ENCODE peak calls at places on chromosomes 7 and 10, in ten cellular contexts. One of them, this sample, is unnamed.

GRCh38 chr7:45697576-45698136 is 123.5 kb downstream of the ADCY1 start:
- DNase-seq in lung: no peak
- DNase-seq in mammary epithelial cell: peak; percentile 5
- DNase-seq in thoracic aorta: no peak
- DNase-seq in right atrium auricular region: no peak
- DNase-seq in psoas muscle: no peak
- DNase-seq in PC-9: no peak
- DNase-seq in heart right ventricle: no peak
- DNase-seq in CD8-positive, alpha-beta T cell: no peak
- DNase-seq in lower lobe of right lung: no peak
- DNase-seq in this sample: no peak

GRCh38 chr7:38147005-38147404 is 31.0 kb upstream of the STARD3NL start:
- DNase-seq in lung: no peak
- DNase-seq in mammary epithelial cell: peak; percentile 15
- DNase-seq in thoracic aorta: no peak
- DNase-seq in right atrium auricular region: no peak
- DNase-seq in psoas muscle: no peak
- DNase-seq in PC-9: no peak
- DNase-seq in heart right ventricle: no peak
- DNase-seq in CD8-positive, alpha-beta T cell: no peak
- DNase-seq in lower lobe of right lung: no peak
- DNase-seq in this sample: no peak

GRCh38 chr10:107437921-107438320 is 273.4 kb upstream of the SORCS1 start:
- DNase-seq in lung: no peak
- DNase-seq in mammary epithelial cell: no peak
- DNase-seq in thoracic aorta: no peak
- DNase-seq in right atrium auricular region: no peak
- DNase-seq in psoas muscle: no peak
- DNase-seq in PC-9: no peak
- DNase-seq in heart right ventricle: no peak
- DNase-seq in CD8-positive, alpha-beta T cell: no peak
- DNase-seq in lower lobe of right lung: no peak
- DNase-seq in this sample: no peak

GRCh38 chr10:103888113-103888841 is 29.7 kb downstream of the STN1 start:
- DNase-seq in lung: peak; percentile 52
- DNase-seq in mammary epithelial cell: peak; percentile 79
- DNase-seq in thoracic aorta: peak; percentile 78
- DNase-seq in right atrium auricular region: peak; percentile 84
- DNase-seq in psoas muscle: peak; percentile 75
- DNase-seq in PC-9: peak; percentile 54
- DNase-seq in heart right ventricle: peak; percentile 54
- DNase-seq in CD8-positive, alpha-beta T cell: no peak
- DNase-seq in lower lobe of right lung: no peak
- DNase-seq in this sample: peak; percentile 88

GRCh38 chr10:84908491-84908890 is 580.1 kb downstream of the CCSER2 start:
- DNase-seq in lung: no peak
- DNase-seq in mammary epithelial cell: peak; percentile 3
- DNase-seq in thoracic aorta: no peak
- DNase-seq in right atrium auricular region: no peak
- DNase-seq in psoas muscle: no peak
- DNase-seq in PC-9: no peak
- DNase-seq in heart right ventricle: no peak
- DNase-seq in CD8-positive, alpha-beta T cell: no peak
- DNase-seq in lower lobe of right lung: no peak
- DNase-seq in this sample: no peak

GRCh38 chr7:117283371-117283770 is 39.5 kb downstream of the WNT2 start:
- DNase-seq in lung: no peak
- DNase-seq in mammary epithelial cell: peak; percentile 52
- DNase-seq in thoracic aorta: no peak
- DNase-seq in right atrium auricular region: no peak
- DNase-seq in psoas muscle: no peak
- DNase-seq in PC-9: no peak
- DNase-seq in heart right ventricle: no peak
- DNase-seq in CD8-positive, alpha-beta T cell: no peak
- DNase-seq in lower lobe of right lung: no peak
- DNase-seq in this sample: no peak

GRCh38 chr7:25244193-25244592 is 15.9 kb upstream of the NPVF start:
- DNase-seq in lung: no peak
- DNase-seq in mammary epithelial cell: no peak
- DNase-seq in thoracic aorta: no peak
- DNase-seq in right atrium auricular region: no peak
- DNase-seq in psoas muscle: no peak
- DNase-seq in PC-9: no peak
- DNase-seq in heart right ventricle: no peak
- DNase-seq in CD8-positive, alpha-beta T cell: no peak
- DNase-seq in lower lobe of right lung: no peak
- DNase-seq in this sample: no peak

GRCh38 chr10:90712529-90712928 is 145.3 kb downstream of the HTR7 start:
- DNase-seq in lung: no peak
- DNase-seq in mammary epithelial cell: no peak
- DNase-seq in thoracic aorta: no peak
- DNase-seq in right atrium auricular region: no peak
- DNase-seq in psoas muscle: no peak
- DNase-seq in PC-9: no peak
- DNase-seq in heart right ventricle: no peak
- DNase-seq in CD8-positive, alpha-beta T cell: no peak
- DNase-seq in lower lobe of right lung: no peak
- DNase-seq in this sample: no peak

GRCh38 chr10:73810735-73811465 is 498 bp downstream of the NDST2 start:
- DNase-seq in lung: peak; percentile 44
- DNase-seq in mammary epithelial cell: no peak
- DNase-seq in thoracic aorta: no peak
- DNase-seq in right atrium auricular region: no peak
- DNase-seq in psoas muscle: peak; percentile 44
- DNase-seq in PC-9: no peak
- DNase-seq in heart right ventricle: peak; percentile 54
- DNase-seq in CD8-positive, alpha-beta T cell: peak; percentile 50
- DNase-seq in lower lobe of right lung: peak; percentile 70
- DNase-seq in this sample: no peak

GRCh38 chr7:45084901-45085618 is 3.7 kb downstream of the NACAD start:
- DNase-seq in lung: no peak
- DNase-seq in mammary epithelial cell: no peak
- DNase-seq in thoracic aorta: no peak
- DNase-seq in right atrium auricular region: no peak
- DNase-seq in psoas muscle: no peak
- DNase-seq in PC-9: no peak
- DNase-seq in heart right ventricle: no peak
- DNase-seq in CD8-positive, alpha-beta T cell: no peak
- DNase-seq in lower lobe of right lung: no peak
- DNase-seq in this sample: no peak

GRCh38 chr10:76010703-76011102 is 579.3 kb downstream of the LRMDA start:
- DNase-seq in lung: no peak
- DNase-seq in mammary epithelial cell: no peak
- DNase-seq in thoracic aorta: no peak
- DNase-seq in right atrium auricular region: no peak
- DNase-seq in psoas muscle: no peak
- DNase-seq in PC-9: no peak
- DNase-seq in heart right ventricle: no peak
- DNase-seq in CD8-positive, alpha-beta T cell: no peak
- DNase-seq in lower lobe of right lung: no peak
- DNase-seq in this sample: no peak

GRCh38 chr10:119113805-119114732 is 10.2 kb downstream of the DENND10 start:
- DNase-seq in lung: no peak
- DNase-seq in mammary epithelial cell: peak; percentile 31
- DNase-seq in thoracic aorta: no peak
- DNase-seq in right atrium auricular region: no peak
- DNase-seq in psoas muscle: no peak
- DNase-seq in PC-9: peak; percentile 93
- DNase-seq in heart right ventricle: no peak
- DNase-seq in CD8-positive, alpha-beta T cell: no peak
- DNase-seq in lower lobe of right lung: no peak
- DNase-seq in this sample: no peak

GRCh38 chr7:107327986-107328569 is 141.8 kb upstream of the GPR22 start:
- DNase-seq in lung: no peak
- DNase-seq in mammary epithelial cell: peak; percentile 78
- DNase-seq in thoracic aorta: no peak
- DNase-seq in right atrium auricular region: no peak
- DNase-seq in psoas muscle: no peak
- DNase-seq in PC-9: peak; percentile 84
- DNase-seq in heart right ventricle: no peak
- DNase-seq in CD8-positive, alpha-beta T cell: no peak
- DNase-seq in lower lobe of right lung: no peak
- DNase-seq in this sample: no peak

GRCh38 chr7:149820622-149821190 is 17.5 kb upstream of the ZNF862 start:
- DNase-seq in lung: no peak
- DNase-seq in mammary epithelial cell: no peak
- DNase-seq in thoracic aorta: no peak
- DNase-seq in right atrium auricular region: no peak
- DNase-seq in psoas muscle: peak; percentile 13
- DNase-seq in PC-9: no peak
- DNase-seq in heart right ventricle: peak; percentile 8
- DNase-seq in CD8-positive, alpha-beta T cell: no peak
- DNase-seq in lower lobe of right lung: peak; percentile 45
- DNase-seq in this sample: no peak

GRCh38 chr7:47783456-47784240 is 164.6 kb downstream of the PKD1L1 start:
- DNase-seq in lung: no peak
- DNase-seq in mammary epithelial cell: peak; percentile 90
- DNase-seq in thoracic aorta: peak; percentile 22
- DNase-seq in right atrium auricular region: no peak
- DNase-seq in psoas muscle: no peak
- DNase-seq in PC-9: peak; percentile 97
- DNase-seq in heart right ventricle: no peak
- DNase-seq in CD8-positive, alpha-beta T cell: no peak
- DNase-seq in lower lobe of right lung: no peak
- DNase-seq in this sample: peak; percentile 46

GRCh38 chr7:131498237-131498885 is 58.1 kb downstream of the PODXL start:
- DNase-seq in lung: no peak
- DNase-seq in mammary epithelial cell: no peak
- DNase-seq in thoracic aorta: no peak
- DNase-seq in right atrium auricular region: no peak
- DNase-seq in psoas muscle: no peak
- DNase-seq in PC-9: no peak
- DNase-seq in heart right ventricle: no peak
- DNase-seq in CD8-positive, alpha-beta T cell: no peak
- DNase-seq in lower lobe of right lung: no peak
- DNase-seq in this sample: no peak

GRCh38 chr7:3272691-3273141 is 28.3 kb upstream of the SDK1 start:
- DNase-seq in lung: no peak
- DNase-seq in mammary epithelial cell: peak; percentile 57
- DNase-seq in thoracic aorta: no peak
- DNase-seq in right atrium auricular region: no peak
- DNase-seq in psoas muscle: no peak
- DNase-seq in PC-9: peak; percentile 77
- DNase-seq in heart right ventricle: no peak
- DNase-seq in CD8-positive, alpha-beta T cell: no peak
- DNase-seq in lower lobe of right lung: no peak
- DNase-seq in this sample: no peak

GRCh38 chr7:137606061-137606674 is 240.6 kb downstream of the DGKI start:
- DNase-seq in lung: no peak
- DNase-seq in mammary epithelial cell: peak; percentile 25
- DNase-seq in thoracic aorta: no peak
- DNase-seq in right atrium auricular region: no peak
- DNase-seq in psoas muscle: no peak
- DNase-seq in PC-9: peak; percentile 59
- DNase-seq in heart right ventricle: no peak
- DNase-seq in CD8-positive, alpha-beta T cell: no peak
- DNase-seq in lower lobe of right lung: no peak
- DNase-seq in this sample: no peak

DNA sequence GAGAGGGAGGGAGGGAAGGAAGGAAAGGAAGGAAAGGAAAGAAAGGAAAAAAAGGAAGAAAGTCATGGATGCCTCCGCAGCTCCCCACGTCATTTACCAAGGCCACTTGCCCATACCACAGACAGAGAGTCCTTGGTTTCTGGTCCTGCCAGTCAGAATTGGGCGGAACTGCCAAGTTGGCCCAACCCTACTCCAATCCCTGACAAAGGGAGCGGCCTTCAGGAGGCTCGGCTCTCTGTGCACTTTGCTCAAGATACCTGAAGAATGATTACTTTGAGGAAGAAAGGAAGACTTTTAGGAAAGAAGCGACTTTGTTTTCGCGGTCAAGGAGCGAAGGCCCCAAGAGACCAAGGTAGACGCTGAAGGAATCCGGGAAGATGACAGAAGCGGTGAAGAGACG is 49.1 kb upstream of the FXYD4 start:
- DNase-seq in lung: peak; percentile 52
- DNase-seq in mammary epithelial cell: no peak
- DNase-seq in thoracic aorta: no peak
- DNase-seq in right atrium auricular region: no peak
- DNase-seq in psoas muscle: no peak
- DNase-seq in PC-9: no peak
- DNase-seq in heart right ventricle: no peak
- DNase-seq in CD8-positive, alpha-beta T cell: no peak
- DNase-seq in lower lobe of right lung: no peak
- DNase-seq in this sample: no peak
- H3K27me3 ChIP-seq in lung: no peaks in the 10 kb centered on the region
- H3K27me3 ChIP-seq in mammary epithelial cell: no peaks in the 10 kb centered on the region
- H3K27me3 ChIP-seq in thoracic aorta: no peaks in the 10 kb centered on the region
- H3K27me3 ChIP-seq in right atrium auricular region: no peaks in the 10 kb centered on the region
- H3K27me3 ChIP-seq in psoas muscle: peaks cover 5% of the 10 kb centered on the region
- H3K27me3 ChIP-seq in PC-9: peaks cover 11% of the 10 kb centered on the region
- H3K27me3 ChIP-seq in heart right ventricle: no peaks in the 10 kb centered on the region
- H3K27me3 ChIP-seq in CD8-positive, alpha-beta T cell: no peaks in the 10 kb centered on the region
- H3K27me3 ChIP-seq in lower lobe of right lung: peaks cover 10% of the 10 kb centered on the region
- H3K27me3 ChIP-seq in this sample: peaks cover 8% of the 10 kb centered on the region

GRCh38 chr7:30914611-30915601 is 3.3 kb downstream of the AQP1 start:
- DNase-seq in lung: no peak
- DNase-seq in mammary epithelial cell: peak; percentile 68
- DNase-seq in thoracic aorta: peak; percentile 79
- DNase-seq in right atrium auricular region: peak; percentile 82
- DNase-seq in psoas muscle: peak; percentile 66
- DNase-seq in PC-9: peak; percentile 97
- DNase-seq in heart right ventricle: peak; percentile 51
- DNase-seq in CD8-positive, alpha-beta T cell: no peak
- DNase-seq in lower lobe of right lung: peak; percentile 28
- DNase-seq in this sample: peak; percentile 95
- H3K4me1 ChIP-seq in lung: peaks cover 21% of the 10 kb centered on the region
- H3K4me1 ChIP-seq in mammary epithelial cell: peaks cover 12% of the 10 kb centered on the region
- H3K4me1 ChIP-seq in thoracic aorta: peaks cover 60% of the 10 kb centered on the region
- H3K4me1 ChIP-seq in right atrium auricular region: no peaks in the 10 kb centered on the region
- H3K4me1 ChIP-seq in psoas muscle: peaks cover 13% of the 10 kb centered on the region
- H3K4me1 ChIP-seq in PC-9: peaks cover 33% of the 10 kb centered on the region
- H3K4me1 ChIP-seq in heart right ventricle: peaks cover 37% of the 10 kb centered on the region
- H3K4me1 ChIP-seq in CD8-positive, alpha-beta T cell: no peaks in the 10 kb centered on the region
- H3K4me1 ChIP-seq in lower lobe of right lung: peaks cover 45% of the 10 kb centered on the region
- H3K4me1 ChIP-seq in this sample: no peaks in the 10 kb centered on the region

GRCh38 chr7:39248041-39248692 is 270.5 kb downstream of the POU6F2 start:
- DNase-seq in lung: no peak
- DNase-seq in mammary epithelial cell: no peak
- DNase-seq in thoracic aorta: no peak
- DNase-seq in right atrium auricular region: no peak
- DNase-seq in psoas muscle: no peak
- DNase-seq in PC-9: no peak
- DNase-seq in heart right ventricle: no peak
- DNase-seq in CD8-positive, alpha-beta T cell: no peak
- DNase-seq in lower lobe of right lung: no peak
- DNase-seq in this sample: no peak
- H3K27me3 ChIP-seq in lung: no peaks in the 10 kb centered on the region
- H3K27me3 ChIP-seq in mammary epithelial cell: no peaks in the 10 kb centered on the region
- H3K27me3 ChIP-seq in thoracic aorta: no peaks in the 10 kb centered on the region
- H3K27me3 ChIP-seq in right atrium auricular region: no peaks in the 10 kb centered on the region
- H3K27me3 ChIP-seq in psoas muscle: no peaks in the 10 kb centered on the region
- H3K27me3 ChIP-seq in PC-9: peaks cover 80% of the 10 kb centered on the region
- H3K27me3 ChIP-seq in heart right ventricle: no peaks in the 10 kb centered on the region
- H3K27me3 ChIP-seq in CD8-positive, alpha-beta T cell: no peaks in the 10 kb centered on the region
- H3K27me3 ChIP-seq in lower lobe of right lung: no peaks in the 10 kb centered on the region
- H3K27me3 ChIP-seq in this sample: no peaks in the 10 kb centered on the region

DNA sequence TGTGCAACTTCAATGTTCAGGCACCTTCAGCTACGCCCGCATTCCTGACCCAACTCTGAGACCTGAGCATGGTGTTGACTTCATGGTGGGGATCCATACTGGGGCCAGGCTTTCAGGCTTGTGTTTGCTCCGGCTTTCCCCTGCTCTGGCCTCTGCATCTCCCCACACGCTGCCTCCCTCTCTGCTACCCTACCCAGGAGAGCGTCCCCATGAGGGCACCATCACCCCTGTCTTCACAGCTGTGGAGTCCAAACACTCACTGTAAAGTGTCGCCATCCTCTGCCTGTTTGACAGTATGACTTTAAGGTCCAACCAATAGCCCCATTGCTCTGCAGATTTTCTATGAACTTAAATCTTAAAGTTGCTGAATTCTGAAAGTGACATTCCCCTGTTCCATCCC is 199.0 kb upstream of the GRB10 start:
- DNase-seq in lung: no peak
- DNase-seq in mammary epithelial cell: no peak
- DNase-seq in thoracic aorta: no peak
- DNase-seq in right atrium auricular region: no peak
- DNase-seq in psoas muscle: no peak
- DNase-seq in PC-9: no peak
- DNase-seq in heart right ventricle: no peak
- DNase-seq in CD8-positive, alpha-beta T cell: no peak
- DNase-seq in lower lobe of right lung: no peak
- DNase-seq in this sample: no peak
- H3K4me1 ChIP-seq in lung: no peaks in the 10 kb centered on the region
- H3K4me1 ChIP-seq in mammary epithelial cell: no peaks in the 10 kb centered on the region
- H3K4me1 ChIP-seq in thoracic aorta: no peaks in the 10 kb centered on the region
- H3K4me1 ChIP-seq in right atrium auricular region: no peaks in the 10 kb centered on the region
- H3K4me1 ChIP-seq in psoas muscle: no peaks in the 10 kb centered on the region
- H3K4me1 ChIP-seq in PC-9: no peaks in the 10 kb centered on the region
- H3K4me1 ChIP-seq in heart right ventricle: no peaks in the 10 kb centered on the region
- H3K4me1 ChIP-seq in CD8-positive, alpha-beta T cell: no peaks in the 10 kb centered on the region
- H3K4me1 ChIP-seq in lower lobe of right lung: no peaks in the 10 kb centered on the region
- H3K4me1 ChIP-seq in this sample: no peaks in the 10 kb centered on the region

This sample was measured in tibial artery.